ENCODE peak calls at places on chromosomes 11 and 22, in eight cellular contexts. H is IMR-90, Q is SJSA1, X is ovary, G is fibroblast of lung, L is RWPE2, K is breast epithelium, B is colonic mucosa. U is an unnamed sample.

GRCh38 chr22:35620624-35621245 is 3.6 kb upstream of the MB start:
- DNase-seq in K (no peak), G (no peak), Q (no peak), B (no peak), L (no peak), X (no peak), H (peak; percentile 36), U (no peak)

GRCh38 chr22:45664136-45664646 is 7.4 kb upstream of the ATXN10 start:
- DNase-seq in L (no peak), G (no peak), B (no peak), X (no peak), K (no peak), H (no peak), Q (no peak), U (no peak)

GRCh38 chr11:116913000-116913399 is 75.6 kb upstream of the APOA1 start:
- DNase-seq in B (no peak), L (no peak), Q (no peak), K (no peak), G (peak; percentile 92), H (peak; percentile 90), X (no peak), U (no peak)

GRCh38 chr22:40703731-40704130 is 24.4 kb downstream of the MCHR1 start:
- DNase-seq in K (no peak), H (no peak), B (no peak), L (no peak), X (no peak), Q (no peak), G (no peak), U (no peak)

GRCh38 chr22:35021166-35021565 is 44.8 kb upstream of the ISX start:
- DNase-seq in G (no peak), X (no peak), B (peak; percentile 78), K (no peak), Q (no peak), H (no peak), L (no peak), U (no peak)

GRCh38 chr11:45879803-45880685 is 5.4 kb upstream of the MAPK8IP1 start:
- DNase-seq in X (no peak), H (peak; percentile 22), Q (no peak), L (no peak), G (no peak), K (no peak), B (no peak), U (no peak)

GRCh38 chr11:86919557-86920210 is 35.5 kb downstream of the FZD4 start:
- DNase-seq in X (no peak), L (no peak), K (no peak), B (no peak), H (peak; percentile 81), G (peak; percentile 86), Q (peak; percentile 44), U (no peak)

GRCh38 chr11:6612008-6612815 is at the start of gene TAF10:
- DNase-seq in K (peak; percentile 97), Q (peak; percentile 92), H (peak; percentile 96), X (peak; percentile 98), G (peak; percentile 96), L (peak; percentile 96), B (peak; percentile 98), U (peak; percentile 95)

GRCh38 chr22:45292675-45293402 is 8.1 kb downstream of the UPK3A start:
- DNase-seq in H (no peak), G (no peak), X (no peak), Q (no peak), L (no peak), B (no peak), K (no peak), U (peak; percentile 39)

GRCh38 chr11:795638-796564 is 2.2 kb downstream of the SLC25A22 start:
- DNase-seq in B (peak; percentile 78), X (peak; percentile 80), L (no peak), K (peak; percentile 61), G (peak; percentile 79), Q (peak; percentile 93), H (peak; percentile 89), U (no peak)

GRCh38 chr11:797300-798092 is 585 bp downstream of the SLC25A22 start:
- DNase-seq in X (peak; percentile 79), K (no peak), H (peak; percentile 84), G (peak; percentile 85), L (no peak), Q (peak; percentile 71), B (peak; percentile 84), U (no peak)

GRCh38 chr11:794766-795637 is 3.1 kb downstream of the SLC25A22 start:
- DNase-seq in K (no peak), B (peak; percentile 66), X (peak; percentile 56), H (no peak), Q (no peak), L (no peak), G (no peak), U (no peak)

GRCh38 chr11:798093-798713 is at the start of gene SLC25A22:
- DNase-seq in L (no peak), Q (no peak), B (peak; percentile 83), X (peak; percentile 82), K (no peak), G (peak; percentile 63), H (peak; percentile 71), U (no peak)

GRCh38 chr11:796565-797299 is 1.3 kb downstream of the SLC25A22 start:
- DNase-seq in X (no peak), B (peak; percentile 62), L (no peak), Q (no peak), K (no peak), G (no peak), H (no peak), U (no peak)
- H3K27ac ChIP-seq in X (peak overlapping the region; percentile 73), B (peak overlapping the region; percentile 80), L (peak overlapping the region; percentile 70), Q (no peak overlapping the region), K (peak overlapping the region; percentile 87), G (peak overlapping the region; percentile 88), H (peak overlapping the region; percentile 89), U (peak overlapping the region; percentile 80)

GRCh38 chr22:50610581-50610980 is 10.0 kb downstream of the MAPK8IP2 start:
- DNase-seq in L (no peak), K (no peak), B (no peak), G (no peak), H (no peak), Q (no peak), X (no peak), U (no peak)

GRCh38 chr22:50610041-50610451 is 9.5 kb downstream of the MAPK8IP2 start:
- DNase-seq in G (no peak), X (no peak), Q (peak; percentile 42), K (no peak), L (no peak), H (no peak), B (no peak), U (no peak)

GRCh38 chr22:50611341-50612060 is 10.9 kb downstream of the MAPK8IP2 start:
- DNase-seq in X (no peak), B (no peak), G (no peak), K (no peak), Q (no peak), H (no peak), L (no peak), U (no peak)

GRCh38 chr22:50608996-50609395 is 8.4 kb downstream of the MAPK8IP2 start:
- DNase-seq in L (no peak), Q (no peak), X (no peak), K (no peak), B (no peak), G (no peak), H (no peak), U (no peak)

DNA sequence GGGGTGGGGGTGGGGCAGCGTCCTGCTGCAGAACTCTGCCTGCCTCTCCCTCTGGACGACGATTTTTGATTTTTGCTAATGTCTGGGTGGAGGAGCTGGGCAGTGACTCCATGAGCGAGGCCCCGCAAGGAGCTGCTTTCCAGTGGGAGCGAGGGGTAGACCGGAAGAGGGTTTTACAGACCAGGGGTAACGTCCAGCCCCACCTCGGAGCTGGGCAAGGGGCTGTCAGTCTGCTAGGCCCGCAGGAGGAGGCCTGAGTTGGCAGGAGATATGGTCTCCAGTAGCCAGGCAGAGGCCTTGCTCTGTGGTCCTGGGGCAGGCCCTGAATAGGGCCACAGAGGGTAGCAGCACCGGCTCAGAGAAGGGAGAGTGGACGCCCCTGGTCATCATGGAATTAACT is 9.0 kb downstream of the MAPK8IP2 start:
- DNase-seq in L (no peak), K (no peak), X (no peak), H (no peak), G (no peak), Q (no peak), B (no peak), U (no peak)
- H3K27ac ChIP-seq in L (no peak overlapping the region), K (no peak overlapping the region), X (no peak overlapping the region), H (no peak overlapping the region), G (no peak overlapping the region), Q (no peak overlapping the region), B (no peak overlapping the region), U (no peak overlapping the region)

GRCh38 chr22:50465531-50465930 is 9.3 kb downstream of the SBF1 start:
- DNase-seq in Q (no peak), H (no peak), B (no peak), L (no peak), K (no peak), G (no peak), X (no peak), U (no peak)

GRCh38 chr22:50467341-50467740 is 7.5 kb downstream of the SBF1 start:
- DNase-seq in B (no peak), H (no peak), X (no peak), G (no peak), L (no peak), Q (no peak), K (no peak), U (no peak)

GRCh38 chr22:50469377-50470305 is 5.2 kb downstream of the SBF1 start:
- DNase-seq in G (peak; percentile 17), K (peak; percentile 67), H (peak; percentile 13), Q (peak; percentile 68), B (peak; percentile 95), L (peak; percentile 93), X (no peak), U (no peak)

GRCh38 chr22:50468626-50469025 is 6.2 kb downstream of the SBF1 start:
- DNase-seq in L (no peak), Q (no peak), G (no peak), B (no peak), X (no peak), H (no peak), K (no peak), U (no peak)

GRCh38 chr22:50467773-50468440 is 6.9 kb downstream of the SBF1 start:
- DNase-seq in H (no peak), B (no peak), K (no peak), Q (no peak), L (no peak), G (no peak), X (no peak), U (no peak)
- H3K27ac ChIP-seq in H (no peak overlapping the region), B (no peak overlapping the region), K (no peak overlapping the region), Q (no peak overlapping the region), L (no peak overlapping the region), G (no peak overlapping the region), X (no peak overlapping the region), U (no peak overlapping the region)

DNA sequence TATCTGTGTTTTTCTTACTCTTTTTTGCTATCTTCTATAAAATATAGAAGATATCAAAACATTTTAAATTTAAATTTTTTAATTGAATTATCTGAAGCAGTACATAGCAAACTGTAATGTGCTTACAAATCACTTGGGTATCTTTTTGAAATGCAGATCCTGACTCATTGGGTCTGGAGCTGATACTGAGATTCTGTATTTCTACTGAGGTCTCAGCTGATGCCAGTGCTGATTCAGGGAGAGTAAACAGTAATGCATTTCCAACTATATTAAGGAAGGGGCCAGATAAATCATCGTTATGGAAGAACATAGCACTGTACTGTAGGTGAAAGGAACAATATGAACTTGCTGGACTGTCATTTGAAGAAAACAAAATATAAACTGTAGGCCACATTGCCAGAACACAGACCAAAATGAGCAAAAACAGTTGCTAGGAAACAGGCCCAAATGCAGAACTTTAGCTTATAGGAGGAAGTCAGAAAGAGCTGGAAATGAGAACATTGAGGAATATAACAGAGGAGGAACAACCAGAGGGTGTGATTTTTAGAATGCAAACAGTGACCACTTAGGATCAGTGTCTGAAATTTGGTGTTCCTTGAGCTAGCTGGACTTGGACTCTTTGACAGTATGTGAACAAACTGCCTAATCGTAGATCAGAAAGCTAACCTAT is 3.3 kb downstream of the ARL14EP start:
- DNase-seq in K (no peak), G (no peak), H (peak; percentile 66), B (no peak), X (no peak), L (no peak), Q (no peak), U (no peak)
- H3K27ac ChIP-seq in K (no peak overlapping the region), G (no peak overlapping the region), H (no peak overlapping the region), B (no peak overlapping the region), X (no peak overlapping the region), L (no peak overlapping the region), Q (no peak overlapping the region), U (no peak overlapping the region)